ENCODE peak calls at places on chromosomes 16 and 17, in ten cellular contexts. B is breast epithelium; Z is NCI-H774; D is substantia nigra; G is T-helper 1 cell; J is uterus; E is pancreas; Q is NCI-H1436 treated with DMSO at 0.1 percent for 48 hours; C is stimulated activated CD8-positive, alpha-beta memory T cell treated with anti-CD3 and anti-CD28 coated beads, Interleukin-12 subunit alpha, Interleukin-12 subunit beta, amount 100 ng/mL, for 1 hour; M is right cardiac atrium. T is an unnamed sample.

GRCh38 chr16:56211471-56211944 is 20.2 kb downstream of the GNAO1 start:
- DNase-seq in Q (no peak), D (no peak), M (peak; percentile 24), E (no peak), G (no peak), J (no peak), C (no peak), Z (no peak), B (no peak), T (no peak)

GRCh38 chr16:1125471-1125870 is 27.4 kb upstream of the CACNA1H start:
- DNase-seq in Z (no peak), M (no peak), B (no peak), G (no peak), C (no peak), E (no peak), J (no peak), Q (no peak), D (no peak), T (no peak)

GRCh38 chr17:81479175-81479574 is 33.4 kb downstream of the ACTG1 start:
- DNase-seq in J (no peak), Z (no peak), D (no peak), B (no peak), C (no peak), M (no peak), Q (no peak), E (no peak), G (no peak), T (no peak)

GRCh38 chr16:20114356-20114755 is 40.7 kb upstream of the GPR139 start:
- DNase-seq in B (peak; percentile 56), M (no peak), E (peak; percentile 38), J (no peak), D (no peak), G (no peak), Q (no peak), Z (no peak), C (no peak), T (no peak)

GRCh38 chr17:42833771-42834422 is 700 bp downstream of the PSME3 start:
- DNase-seq in E (no peak), B (no peak), D (no peak), J (no peak), C (no peak), Q (no peak), Z (no peak), G (no peak), M (no peak), T (no peak)

GRCh38 chr16:89004209-89004831 is 27.3 kb upstream of the CBFA2T3 start:
- DNase-seq in C (no peak), E (no peak), G (no peak), Q (no peak), M (peak; percentile 60), J (no peak), D (no peak), Z (no peak), B (no peak), T (no peak)

GRCh38 chr16:58393138-58393504 is 850 bp downstream of the GINS3 start:
- DNase-seq in C (no peak), B (no peak), G (no peak), E (no peak), M (no peak), D (no peak), Q (no peak), Z (no peak), J (no peak), T (no peak)

GRCh38 chr17:79836952-79837887 is 2.0 kb downstream of the CBX4 start:
- DNase-seq in J (peak; percentile 43), G (peak; percentile 68), Z (no peak), D (no peak), Q (no peak), M (peak; percentile 80), B (peak; percentile 91), E (peak; percentile 91), C (no peak), T (peak; percentile 62)

GRCh38 chr16:49324703-49325102 is 43.1 kb upstream of the CBLN1 start:
- DNase-seq in M (no peak), Z (no peak), C (no peak), G (no peak), B (no peak), Q (no peak), D (no peak), J (no peak), E (no peak), T (no peak)

GRCh38 chr17:64146418-64147109 is 16.6 kb upstream of the ERN1 start:
- DNase-seq in B (peak; percentile 84), J (no peak), M (peak; percentile 76), Q (no peak), D (peak; percentile 44), E (peak; percentile 61), Z (peak; percentile 60), C (no peak), G (peak; percentile 54), T (no peak)

GRCh38 chr17:17018612-17019429 is 23.4 kb upstream of the MPRIP start:
- DNase-seq in J (no peak), D (no peak), C (no peak), Q (no peak), E (peak; percentile 57), B (peak; percentile 81), M (no peak), Z (no peak), G (no peak), T (peak; percentile 96)

GRCh38 chr17:27349540-27350021 is 55.7 kb downstream of the WSB1 start:
- DNase-seq in B (no peak), M (no peak), Z (no peak), G (no peak), D (no peak), C (no peak), J (no peak), Q (no peak), E (no peak), T (no peak)

GRCh38 chr17:8488931-8489330 is 53.2 kb downstream of the NDEL1 start:
- DNase-seq in Q (no peak), D (no peak), Z (no peak), E (no peak), G (no peak), M (peak; percentile 69), J (peak; percentile 59), B (no peak), C (no peak), T (no peak)

GRCh38 chr17:49525831-49526741 is 31.0 kb downstream of the NGFR start:
- DNase-seq in E (no peak), Z (no peak), C (no peak), B (no peak), D (no peak), Q (no peak), J (peak; percentile 61), M (peak; percentile 72), G (no peak), T (no peak)

GRCh38 chr16:31223044-31223443 is 6.1 kb upstream of the PYDC1 start:
- DNase-seq in E (no peak), J (no peak), G (no peak), M (no peak), C (no peak), D (no peak), Q (no peak), B (no peak), Z (no peak), T (no peak)

GRCh38 chr17:35210741-35211140 is 16.5 kb upstream of the SLC35G3 start:
- DNase-seq in D (no peak), G (peak; percentile 72), Q (no peak), Z (no peak), E (no peak), J (no peak), M (no peak), B (no peak), C (no peak), T (no peak)

GRCh38 chr17:59785091-59785799 is 77.8 kb downstream of the VMP1 start:
- DNase-seq in D (no peak), B (no peak), C (no peak), E (no peak), Z (no peak), G (peak; percentile 57), J (no peak), Q (no peak), M (no peak), T (no peak)

T was measured in Caco-2.